ENCODE peak calls at places on chromosome 18, in five cellular contexts. R is tibial artery, N is GM23338, Z is left lung, C is pancreas. X is an unnamed sample. For H3K27me3, the result is how much of the 10 kb centered on the place peaks cover.

GRCh38 chr18:62788891-62789290 is 73.5 kb downstream of the PHLPP1 start:
- DNase-seq in Z (no peak), N (no peak), R (no peak), C (no peak), X (no peak)

GRCh38 chr18:34224423-34225217 is at the start of gene NOL4:
- DNase-seq in C (peak), Z (peak), R (no peak), N (peak), X (peak)

GRCh38 chr18:55485666-55486065 is 102.3 kb downstream of the TCF4 start:
- DNase-seq in C (no peak), R (no peak), N (no peak), Z (no peak), X (no peak)

GRCh38 chr18:68714356-68714706 is 577 bp downstream of the TMX3 start:
- DNase-seq in Z (no peak), R (peak), N (peak), C (no peak), X (no peak)

GRCh38 chr18:44826418-44827259 is 146.0 kb downstream of the SETBP1 start:
- DNase-seq in Z (no peak), C (peak), N (no peak), R (peak), X (peak)

GRCh38 chr18:51391731-51392130 is 194.2 kb upstream of the MEX3C start:
- DNase-seq in Z (no peak), N (no peak), R (no peak), C (no peak), X (no peak)

GRCh38 chr18:26526128-26526965 is 22.0 kb downstream of the KCTD1 start:
- DNase-seq in R (no peak), Z (no peak), N (peak), C (no peak), X (no peak)

GRCh38 chr18:23668731-23669130 is 6.0 kb upstream of the ANKRD29 start:
- DNase-seq in N (peak), Z (no peak), C (no peak), R (no peak), X (no peak)

GRCh38 chr18:35618703-35619102 is 37.2 kb downstream of the GALNT1 start:
- DNase-seq in N (peak), C (no peak), Z (no peak), R (no peak), X (no peak)

GRCh38 chr18:49467599-49467998 is 7.2 kb upstream of the DYM start:
- DNase-seq in Z (no peak), C (no peak), R (no peak), N (no peak), X (no peak)

DNA sequence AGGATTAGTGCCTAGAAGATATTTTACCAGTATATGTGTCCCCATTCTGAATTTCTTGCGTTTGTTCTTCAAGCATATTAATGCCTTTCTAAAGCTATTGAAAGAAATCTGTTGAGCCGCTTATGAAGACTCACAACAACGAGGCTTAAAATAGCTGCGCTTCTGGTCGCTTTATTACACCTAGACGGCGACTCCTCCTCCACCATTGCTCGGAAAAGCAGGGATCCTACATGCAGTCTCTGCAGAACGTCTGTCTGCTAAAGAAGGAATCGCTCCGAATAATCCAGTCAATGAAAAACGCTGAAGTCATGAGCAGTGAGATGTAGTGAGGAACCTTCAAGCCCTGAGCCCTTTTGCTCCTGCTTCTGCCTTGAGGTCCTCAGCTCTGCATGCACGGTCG is 94.8 kb upstream of the ZNF516 start:
- DNase-seq in R (no peak), Z (no peak), N (no peak), C (no peak), X (no peak)
- H3K27me3 ChIP-seq in R (under half), Z (under half), N (under half), C (under half), X (under half)

DNA sequence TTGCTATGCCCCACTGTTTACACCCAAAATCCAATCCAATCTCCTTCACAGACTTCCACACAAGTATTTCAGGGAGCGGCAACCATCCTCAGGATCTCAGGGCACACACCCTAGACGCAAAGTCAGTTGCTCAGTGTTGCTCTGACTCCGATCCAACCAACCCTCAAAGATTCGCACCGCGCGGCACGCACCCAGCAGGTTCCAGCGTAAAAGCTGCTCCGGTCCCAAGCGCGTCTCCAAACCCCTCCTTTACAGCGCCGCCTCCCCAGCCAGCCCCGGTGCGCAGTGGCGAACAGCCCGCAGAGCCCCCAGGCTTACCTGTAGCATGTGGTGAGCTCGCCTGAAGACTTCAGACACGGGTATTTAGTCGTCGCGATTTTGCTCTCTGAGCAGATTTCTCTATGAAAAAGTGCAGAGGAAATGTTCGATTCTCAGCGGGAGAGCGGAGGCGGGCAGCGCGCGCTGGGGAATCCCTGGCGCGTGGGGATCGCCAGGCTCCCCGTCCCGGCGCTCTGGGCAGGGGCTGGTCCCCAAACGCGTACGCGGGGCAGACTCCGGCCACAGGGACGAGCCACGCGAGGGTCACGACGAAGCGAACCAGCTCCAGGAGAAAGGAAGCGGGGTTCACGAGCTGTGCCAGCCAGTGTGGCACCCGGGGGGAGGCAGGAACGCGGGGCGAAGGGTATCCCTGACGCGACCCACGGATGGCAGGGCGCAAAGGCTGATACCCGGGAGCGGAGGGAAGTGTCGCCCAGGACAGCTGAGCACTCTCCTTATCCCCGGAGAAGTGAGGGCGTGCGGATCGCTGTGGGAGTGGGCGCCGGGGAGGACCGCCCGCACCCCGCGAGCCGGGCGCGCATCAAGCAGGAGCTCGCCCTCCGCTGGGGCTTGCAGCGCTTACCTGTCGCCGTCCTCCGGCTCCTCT is 650 bp downstream of the CCBE1 start:
- DNase-seq in C (no peak), Z (peak), N (peak), R (no peak), X (no peak)
- H3K27me3 ChIP-seq in C (under half), Z (under half), N (half or more), R (under half), X (under half)

GRCh38 chr18:13810950-13811485 is 12.9 kb upstream of the MC5R start:
- DNase-seq in Z (no peak), R (no peak), N (peak), C (no peak), X (no peak)

GRCh38 chr18:13808294-13809024 is 15.5 kb upstream of the MC5R start:
- DNase-seq in R (no peak), Z (no peak), N (peak), C (no peak), X (no peak)

GRCh38 chr18:13811993-13812392 is 12.0 kb upstream of the MC5R start:
- DNase-seq in R (no peak), Z (no peak), C (no peak), N (peak), X (no peak)

GRCh38 chr18:13809521-13810252 is 14.3 kb upstream of the MC5R start:
- DNase-seq in N (peak), R (no peak), C (no peak), Z (no peak), X (no peak)

GRCh38 chr18:13809025-13809384 is 14.9 kb upstream of the MC5R start:
- DNase-seq in N (no peak), Z (no peak), R (no peak), C (peak), X (no peak)
- H3K27me3 ChIP-seq in N (under half), Z (under half), R (under half), C (under half), X (under half)

GRCh38 chr18:74446178-74446577 is 10.9 kb downstream of the DIPK1C start:
- DNase-seq in Z (no peak), R (no peak), N (no peak), C (no peak), X (no peak)
- H3K27me3 ChIP-seq in Z (under half), R (under half), N (under half), C (under half), X (under half)

DNA sequence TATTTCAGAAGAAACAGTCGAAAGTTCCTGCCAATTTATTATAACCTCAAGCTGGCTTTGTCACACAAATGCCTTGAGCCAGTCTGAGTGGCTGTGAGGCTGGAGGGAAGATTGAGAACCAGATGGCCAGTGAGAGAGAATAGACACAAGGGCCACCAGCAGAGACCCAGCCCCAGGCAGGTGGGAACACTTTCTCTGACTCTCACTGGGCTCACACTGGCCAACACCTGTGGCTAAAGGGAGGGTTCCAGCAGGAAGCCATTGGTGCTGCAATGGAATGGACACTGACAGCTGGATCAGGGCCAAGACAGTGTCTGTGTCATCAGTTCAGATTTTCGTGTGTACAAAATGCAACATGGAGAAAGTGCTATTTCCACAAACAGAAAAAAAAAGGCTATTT is 29.9 kb downstream of the LOXHD1 start:
- DNase-seq in C (no peak), R (no peak), N (no peak), Z (no peak), X (no peak)
- H3K27me3 ChIP-seq in C (under half), R (under half), N (under half), Z (under half), X (under half)

GRCh38 chr18:46459789-46460455 is 197.1 kb downstream of the LOXHD1 start:
- DNase-seq in R (no peak), Z (no peak), N (no peak), C (no peak), X (no peak)
- H3K27me3 ChIP-seq in R (under half), Z (under half), N (under half), C (under half), X (under half)

GRCh38 chr18:73661457-73661856 is 486.2 kb downstream of the FBXO15 start:
- DNase-seq in Z (no peak), N (no peak), C (no peak), R (no peak), X (no peak)
- H3K27me3 ChIP-seq in Z (under half), N (under half), C (under half), R (under half), X (under half)

GRCh38 chr18:22171263-22171838 is 2.0 kb downstream of the GATA6 start:
- DNase-seq in N (no peak), Z (no peak), R (peak), C (no peak), X (no peak)

GRCh38 chr18:22172594-22173049 is 3.2 kb downstream of the GATA6 start:
- DNase-seq in N (no peak), Z (no peak), C (no peak), R (peak), X (no peak)

GRCh38 chr18:22170421-22171262 is 1.3 kb downstream of the GATA6 start:
- DNase-seq in C (peak), R (peak), N (peak), Z (peak), X (peak)

GRCh38 chr18:22173221-22173927 is 4.0 kb downstream of the GATA6 start:
- DNase-seq in N (no peak), C (no peak), R (no peak), Z (no peak), X (no peak)

GRCh38 chr18:22171839-22172582 is 2.6 kb downstream of the GATA6 start:
- DNase-seq in N (no peak), Z (no peak), C (no peak), R (peak), X (no peak)
- H3K27me3 ChIP-seq in N (half or more), Z (under half), C (under half), R (under half), X (under half)

GRCh38 chr18:78977627-78978271 is 1.9 kb upstream of the SALL3 start:
- DNase-seq in C (no peak), R (no peak), Z (peak), N (peak), X (no peak)

GRCh38 chr18:78975699-78976098 is 3.9 kb upstream of the SALL3 start:
- DNase-seq in R (no peak), C (no peak), Z (no peak), N (no peak), X (no peak)

GRCh38 chr18:78975282-78975681 is 4.3 kb upstream of the SALL3 start:
- DNase-seq in R (no peak), Z (no peak), C (no peak), N (no peak), X (no peak)

GRCh38 chr18:78978336-78979057 is 1.1 kb upstream of the SALL3 start:
- DNase-seq in Z (peak), N (peak), R (no peak), C (no peak), X (no peak)

GRCh38 chr18:78976697-78977626 is 2.7 kb upstream of the SALL3 start:
- DNase-seq in C (no peak), R (no peak), N (peak), Z (peak), X (no peak)
- H3K27me3 ChIP-seq in C (under half), R (under half), N (half or more), Z (half or more), X (under half)

X was measured in aorta.